ENCODE peak calls at places on chromosomes 12 and 14, in eight cellular contexts. X is left lobe of liver; E is Ammon's horn; T is SW480; H is right atrium auricular region; Z is nucleus accumbens; J is D341Med; B is stimulated activated CD8-positive, alpha-beta memory T cell treated with anti-CD3 and anti-CD28 coated beads, Interleukin-7, amount 100 ng/mL, for 48 hours. W is an unnamed sample.

GRCh38 chr14:57382283-57382682 is 8.1 kb upstream of the NAA30 start:
- DNase-seq in E (no peak), X (no peak), Z (no peak), H (no peak), J (no peak), B (no peak), T (peak; percentile 70), W (no peak)

GRCh38 chr14:37118673-37119366 is 53.6 kb downstream of the SLC25A21 start:
- DNase-seq in H (no peak), J (no peak), T (no peak), X (no peak), B (no peak), Z (no peak), E (no peak), W (no peak)

GRCh38 chr12:65526311-65526710 is 247.8 kb downstream of the MSRB3 start:
- DNase-seq in Z (no peak), H (no peak), X (no peak), E (no peak), J (no peak), T (no peak), B (no peak), W (no peak)

GRCh38 chr14:104104006-104104901 is 18.8 kb downstream of the ASPG start:
- DNase-seq in B (no peak), E (no peak), T (no peak), Z (no peak), X (peak; percentile 46), H (no peak), J (no peak), W (no peak)

GRCh38 chr12:120961604-120962486 is 16.5 kb upstream of the HNF1A start:
- DNase-seq in J (no peak), B (no peak), H (no peak), Z (no peak), E (peak; percentile 20), T (no peak), X (peak; percentile 85), W (peak; percentile 52)

GRCh38 chr12:5966486-5967095 is 21.5 kb upstream of the ANO2 start:
- DNase-seq in J (no peak), T (no peak), H (no peak), X (no peak), E (no peak), B (no peak), Z (no peak), W (no peak)

GRCh38 chr12:27551172-27551840 is 27.3 kb downstream of the PPFIBP1 start:
- DNase-seq in X (no peak), Z (no peak), E (no peak), B (no peak), H (no peak), J (no peak), T (no peak), W (no peak)

GRCh38 chr12:111443586-111443985 is 37.9 kb downstream of the SH2B3 start:
- DNase-seq in J (no peak), T (peak; percentile 52), B (peak; percentile 68), Z (no peak), H (peak; percentile 64), X (peak; percentile 37), E (no peak), W (peak; percentile 18)

GRCh38 chr14:46197856-46198255 is 453.7 kb downstream of the RPL10L start:
- DNase-seq in E (no peak), H (no peak), Z (no peak), T (no peak), B (no peak), J (peak; percentile 20), X (no peak), W (no peak)

GRCh38 chr14:105746124-105746514 is 219.7 kb downstream of the TMEM121 start:
- DNase-seq in X (no peak), B (no peak), E (no peak), J (no peak), H (no peak), T (no peak), Z (no peak), W (no peak)

GRCh38 chr12:71846322-71846940 is 6.9 kb downstream of the TBC1D15 start:
- DNase-seq in E (peak; percentile 19), Z (no peak), T (peak; percentile 33), H (no peak), B (no peak), J (no peak), X (no peak), W (no peak)

GRCh38 chr12:108241961-108242360 is 97.2 kb downstream of the CMKLR1 start:
- DNase-seq in H (no peak), E (no peak), B (no peak), T (no peak), X (no peak), J (no peak), Z (no peak), W (no peak)

GRCh38 chr12:62799766-62800406 is 135.1 kb downstream of the PPM1H start:
- DNase-seq in Z (no peak), B (no peak), H (no peak), J (no peak), E (no peak), X (no peak), T (no peak), W (no peak)

GRCh38 chr14:97273540-97273939 is 476.4 kb downstream of the VRK1 start:
- DNase-seq in Z (no peak), X (no peak), J (no peak), B (no peak), T (no peak), H (no peak), E (no peak), W (no peak)

GRCh38 chr14:105141486-105142281 is 26.9 kb downstream of the JAG2 start:
- DNase-seq in B (no peak), Z (no peak), T (no peak), J (no peak), E (no peak), X (no peak), H (no peak), W (no peak)

GRCh38 chr12:117865505-117865904 is 103.3 kb downstream of the KSR2 start:
- DNase-seq in Z (no peak), E (no peak), J (no peak), T (no peak), B (no peak), X (no peak), H (no peak), W (no peak)

GRCh38 chr12:55933158-55933798 is 2.3 kb downstream of the DGKA start:
- DNase-seq in X (no peak), J (no peak), E (no peak), Z (no peak), B (no peak), H (no peak), T (peak; percentile 34), W (no peak)

GRCh38 chr14:103518416-103519042 is 4.1 kb downstream of the CKB start:
- DNase-seq in E (peak; percentile 79), T (no peak), B (peak; percentile 42), H (no peak), J (peak; percentile 89), X (peak; percentile 65), Z (no peak), W (peak; percentile 68)

GRCh38 chr12:131477613-131478012 is 233.3 kb upstream of the SFSWAP start:
- DNase-seq in X (no peak), Z (no peak), H (no peak), T (no peak), B (no peak), J (no peak), E (no peak), W (no peak)

W was measured in adrenal gland.